ENCODE peak calls at places on chromosomes 1 and 21, in eight cellular contexts. X is NCI-H1930; E is Right ventricle myocardium inferior; C is Daoy; M is neural crest cell; S is GM19239; D is effector memory CD4-positive, alpha-beta T cell; B is AG08396. N is an unnamed sample.

GRCh38 chr1:213110349-213111300 is 59.6 kb downstream of the RPS6KC1 start:
- DNase-seq in C (no peak), S (no peak), E (no peak), D (no peak), M (no peak), X (no peak), B (no peak), N (no peak)

GRCh38 chr1:31783846-31784245 is 19.7 kb upstream of the ADGRB2 start:
- DNase-seq in M (no peak), S (no peak), X (no peak), B (no peak), E (no peak), C (no peak), D (no peak), N (no peak)

GRCh38 chr1:41735587-41736290 is 183.0 kb downstream of the HIVEP3 start:
- DNase-seq in X (no peak), M (peak), S (no peak), B (no peak), E (no peak), D (no peak), C (no peak), N (no peak)

GRCh38 chr21:37642493-37642892 is 273.8 kb downstream of the KCNJ6 start:
- DNase-seq in B (no peak), S (no peak), M (no peak), X (no peak), D (no peak), C (peak), E (no peak), N (no peak)

GRCh38 chr1:222786107-222786506 is 28.7 kb upstream of the DISP1 start:
- DNase-seq in M (no peak), S (no peak), X (no peak), E (no peak), C (peak), D (no peak), B (no peak), N (no peak)

GRCh38 chr1:102531031-102531430 is 534.3 kb upstream of the OLFM3 start:
- DNase-seq in E (no peak), C (no peak), D (no peak), S (no peak), M (no peak), B (no peak), X (no peak), N (no peak)

GRCh38 chr1:174789399-174789798 is 210.3 kb upstream of the CACYBP start:
- DNase-seq in X (no peak), D (no peak), B (peak), S (no peak), C (peak), E (no peak), M (no peak), N (no peak)

GRCh38 chr1:56289260-56289659 is 290.1 kb downstream of the PLPP3 start:
- DNase-seq in C (no peak), S (no peak), B (no peak), X (no peak), M (no peak), E (no peak), D (no peak), N (no peak)

GRCh38 chr1:89464008-89464407 is 60.6 kb upstream of the LRRC8B start:
- DNase-seq in D (no peak), C (peak), M (no peak), E (no peak), S (no peak), X (no peak), B (no peak), N (no peak)